ENCODE peak calls at places on chromosomes 7 and 10, in four cellular contexts. B is bronchial epithelial cell, U is lower lobe of right lung, A is AG09309. V is an unnamed sample.

GRCh38 chr7:27176962-27177794 is 3.1 kb upstream of the HOXA10 start:
- DNase-seq in B (no peak), U (peak; percentile 34), A (no peak), V (peak; percentile 41)

GRCh38 chr10:124935946-124936345 is 6.0 kb upstream of the ZRANB1 start:
- DNase-seq in B (peak; percentile 77), U (no peak), A (no peak), V (no peak)

GRCh38 chr10:35607475-35608316 is 2.6 kb downstream of the GJD4 start:
- DNase-seq in B (no peak), U (peak; percentile 45), A (no peak), V (no peak)

GRCh38 chr10:88800152-88801125 is 2.1 kb upstream of the LIPM start:
- DNase-seq in B (peak; percentile 61), U (no peak), A (peak; percentile 33), V (no peak)

GRCh38 chr10:104209575-104210198 is 22.5 kb downstream of the CFAP43 start:
- DNase-seq in B (peak; percentile 43), U (no peak), A (no peak), V (no peak)

GRCh38 chr10:116026315-116026714 is 246.7 kb downstream of the GFRA1 start:
- DNase-seq in B (no peak), U (no peak), A (no peak), V (no peak)

GRCh38 chr10:92811986-92812385 is 36.3 kb upstream of the EXOC6 start:
- DNase-seq in B (no peak), U (no peak), A (no peak), V (no peak)

GRCh38 chr7:112462236-112462635 is 12.0 kb downstream of the IFRD1 start:
- DNase-seq in B (peak; percentile 94), U (no peak), A (peak; percentile 87), V (no peak)

GRCh38 chr7:137342340-137342739 is 1.2 kb downstream of the PTN start:
- DNase-seq in B (no peak), U (no peak), A (no peak), V (no peak)

GRCh38 chr7:7867835-7868234 is 100.8 kb upstream of the GLCCI1 start:
- DNase-seq in B (no peak), U (no peak), A (no peak), V (no peak)

GRCh38 chr10:25068152-25069058 is 52.0 kb downstream of the THNSL1 start:
- DNase-seq in B (peak; percentile 100), U (no peak), A (no peak), V (no peak)

GRCh38 chr7:157432957-157433576 is 96.3 kb downstream of the DNAJB6 start:
- DNase-seq in B (peak; percentile 18), U (peak; percentile 52), A (no peak), V (peak; percentile 59)

GRCh38 chr7:107069457-107069856 is 25.0 kb downstream of the PRKAR2B start:
- DNase-seq in B (no peak), U (no peak), A (no peak), V (no peak)

GRCh38 chr10:23067939-23068775 is 27.2 kb upstream of the MSRB2 start:
- DNase-seq in B (peak; percentile 61), U (peak; percentile 85), A (peak; percentile 34), V (no peak)

GRCh38 chr7:131861620-131862346 is 305.4 kb upstream of the PODXL start:
- DNase-seq in B (no peak), U (no peak), A (no peak), V (no peak)

GRCh38 chr10:19576576-19576975 is 239.7 kb upstream of the PLXDC2 start:
- DNase-seq in B (no peak), U (no peak), A (no peak), V (no peak)

GRCh38 chr10:10499839-10500238 is 517.8 kb upstream of the CELF2 start:
- DNase-seq in B (peak; percentile 23), U (no peak), A (no peak), V (no peak)

GRCh38 chr10:115827650-115828049 is 445.4 kb downstream of the GFRA1 start:
- DNase-seq in B (no peak), U (no peak), A (peak; percentile 11), V (no peak)

GRCh38 chr10:111297351-111297848 is 220.6 kb downstream of the ADRA2A start:
- DNase-seq in B (no peak), U (no peak), A (no peak), V (no peak)

GRCh38 chr7:17530741-17531417 is 232.4 kb downstream of the AHR start:
- DNase-seq in B (peak; percentile 40), U (no peak), A (no peak), V (no peak)

GRCh38 chr10:18918545-18918944 is 130.1 kb upstream of the MALRD1 start:
- DNase-seq in B (peak; percentile 8), U (no peak), A (no peak), V (no peak)

GRCh38 chr7:50477640-50478039 is 27.5 kb upstream of the FIGNL1 start:
- DNase-seq in B (no peak), U (no peak), A (no peak), V (no peak)

GRCh38 chr10:131686781-131687419 is 213.9 kb upstream of the PPP2R2D start:
- DNase-seq in B (no peak), U (no peak), A (no peak), V (peak; percentile 84)

GRCh38 chr10:90959826-90960225 is 38.9 kb upstream of the ANKRD1 start:
- DNase-seq in B (no peak), U (no peak), A (no peak), V (no peak)

GRCh38 chr10:8401531-8401930 is 347.0 kb downstream of the GATA3 start:
- DNase-seq in B (no peak), U (no peak), A (no peak), V (no peak)

GRCh38 chr10:8402469-8403074 is 348.1 kb downstream of the GATA3 start:
- DNase-seq in B (no peak), U (no peak), A (no peak), V (no peak)

GRCh38 chr10:8405551-8405950 is 351.1 kb downstream of the GATA3 start:
- DNase-seq in B (no peak), U (no peak), A (no peak), V (no peak)

GRCh38 chr10:8404721-8405120 is 350.2 kb downstream of the GATA3 start:
- DNase-seq in B (no peak), U (no peak), A (no peak), V (no peak)

GRCh38 chr10:8403711-8404371 is 349.4 kb downstream of the GATA3 start:
- DNase-seq in B (no peak), U (no peak), A (no peak), V (no peak)
- TF ChIP-seq CTCF in B (no peak), U (no peak), A (no peak), V (no peak)

DNA sequence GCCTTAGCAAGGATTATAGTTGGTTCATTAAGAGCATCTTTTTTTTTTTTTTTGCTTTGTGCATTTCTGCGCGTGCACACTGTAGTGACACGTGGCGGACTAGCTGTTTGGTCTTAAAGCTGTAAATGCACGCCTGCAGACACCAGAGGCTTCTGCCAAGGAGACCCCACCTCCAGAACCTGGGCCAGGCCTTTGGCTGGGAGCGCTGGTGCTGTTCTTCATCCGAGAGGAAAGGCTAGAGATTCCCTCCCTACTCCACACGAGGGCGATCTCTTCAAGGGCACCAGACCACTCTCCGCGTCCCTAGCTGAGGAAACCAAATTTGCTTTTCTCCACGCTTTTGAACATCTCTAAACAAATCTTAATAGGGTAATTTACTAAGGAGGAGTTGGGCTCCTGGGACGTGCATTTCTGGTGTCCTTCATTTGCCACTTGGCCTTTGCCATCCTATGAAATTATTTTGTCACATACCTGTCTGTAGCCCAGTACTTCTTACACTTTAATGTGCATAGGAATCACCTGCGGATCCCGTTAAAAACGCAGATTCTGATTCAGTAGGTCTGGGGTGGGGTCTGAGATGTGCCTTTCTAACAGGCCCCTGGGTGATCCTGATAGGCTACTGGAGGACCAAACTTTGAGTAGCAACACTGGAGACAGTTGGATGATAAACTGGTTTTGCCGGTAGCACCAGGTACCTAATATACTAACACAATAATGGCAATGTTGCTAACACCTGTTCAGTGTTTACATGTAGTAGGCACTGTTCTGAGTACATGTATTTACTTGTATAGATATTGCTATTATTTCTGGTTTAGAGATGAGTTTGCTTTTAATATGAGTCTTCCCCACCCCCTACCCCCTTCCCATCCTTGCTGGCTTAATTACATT is 1.3 kb upstream of the SLC26A5 start:
- DNase-seq in B (peak; percentile 53), U (no peak), A (no peak), V (no peak)
- TF ChIP-seq CTCF in B (peak; percentile 84), U (peak; percentile 50), A (peak; percentile 79), V (peak; percentile 80)

DNA sequence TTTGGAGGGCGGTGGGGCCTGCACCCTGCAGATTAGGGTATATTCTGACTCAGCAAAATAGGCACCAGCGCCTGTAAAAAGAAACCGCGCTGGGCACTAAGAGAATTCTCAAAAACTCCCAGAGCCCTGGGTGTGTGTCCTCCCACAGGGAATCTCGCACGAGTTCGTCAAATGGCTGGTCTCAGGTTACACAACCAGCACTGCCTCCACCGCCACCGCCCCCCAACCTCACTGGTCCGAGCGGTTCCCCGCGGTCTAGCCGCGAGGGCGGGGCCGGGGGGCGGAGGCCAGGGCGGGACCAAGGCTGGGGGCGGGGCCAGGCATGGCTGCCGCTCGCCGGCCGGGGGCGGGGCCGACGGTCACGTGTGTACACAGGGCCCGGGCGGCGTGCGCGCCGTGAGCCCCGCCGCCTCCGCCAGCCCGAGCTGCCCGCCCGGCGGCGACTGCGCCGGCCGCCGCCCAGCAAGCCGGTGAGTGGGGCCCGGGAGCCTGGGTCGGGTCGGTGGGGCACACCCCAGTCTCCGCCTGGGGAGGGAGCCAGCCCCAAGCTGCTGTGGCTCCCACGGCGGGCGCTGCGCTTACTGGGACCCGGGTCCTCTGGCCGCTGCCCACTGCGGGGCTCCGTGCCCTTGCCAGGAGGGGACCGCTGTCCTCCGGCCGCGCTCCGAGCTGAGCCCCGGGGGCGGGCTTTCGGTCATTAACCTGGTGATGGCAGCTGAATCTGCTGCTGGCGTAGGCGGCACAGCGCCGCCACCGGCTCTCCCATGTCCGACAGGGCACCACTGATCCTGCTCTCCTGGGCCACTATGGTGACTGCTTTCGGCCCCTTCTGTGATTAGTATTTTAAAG is at the start of gene GPR146:
- DNase-seq in B (peak; percentile 81), U (peak; percentile 97), A (peak; percentile 74), V (peak; percentile 98)
- TF ChIP-seq CTCF in B (peak; percentile 80), U (peak; percentile 69), A (peak; percentile 67), V (peak; percentile 86)

DNA sequence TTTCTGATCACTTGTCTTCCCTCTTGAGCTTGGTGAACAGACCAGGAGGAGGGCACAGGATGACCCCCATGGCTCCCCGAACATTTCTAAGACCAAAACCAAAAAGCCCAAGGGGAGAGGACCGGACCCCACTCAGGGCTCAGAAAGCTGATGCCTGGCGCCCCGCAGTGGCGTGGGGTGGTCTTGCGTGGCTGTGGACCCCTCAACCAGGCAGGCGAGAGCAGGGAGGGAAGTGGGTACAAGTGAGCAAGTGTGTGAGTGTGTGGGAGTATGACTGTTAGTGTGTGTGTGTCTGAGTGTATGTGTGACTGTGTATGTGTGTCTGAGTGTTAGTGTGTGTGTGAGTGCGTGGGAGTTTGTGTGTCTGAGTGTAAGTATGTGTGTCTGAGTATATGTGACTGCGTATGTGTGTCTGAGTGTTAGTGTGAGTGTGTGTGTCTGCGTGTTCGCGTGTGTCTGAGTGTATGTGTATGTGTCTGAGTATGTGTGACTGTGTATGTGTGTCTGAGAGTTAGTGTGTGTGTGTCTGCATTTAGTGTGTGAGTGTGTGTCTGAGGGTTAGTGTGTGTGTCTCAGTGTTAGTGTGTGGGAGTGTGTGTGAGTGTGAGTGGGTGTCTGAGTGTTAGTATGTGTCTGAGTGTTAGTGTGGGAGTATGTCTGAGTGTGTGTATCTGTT is 34.0 kb upstream of the INSIG1 start:
- DNase-seq in B (no peak), U (no peak), A (no peak), V (peak; percentile 57)
- TF ChIP-seq CTCF in B (no peak), U (no peak), A (peak; percentile 5), V (peak; percentile 35)

GRCh38 chr10:28300027-28300426 is 2.8 kb downstream of the MPP7 start:
- DNase-seq in B (no peak), U (no peak), A (no peak), V (no peak)
- TF ChIP-seq CTCF in B (no peak), U (no peak), A (no peak), V (peak; percentile 63)

V was measured in chondrocyte.